ENCODE peak calls at places on chromosomes 2 and 18, in four cellular contexts. W is NCI-H2171, C is EH, Y is cardiac fibroblast. M is an unnamed sample.

GRCh38 chr2:42493885-42494433 is at the start of gene KCNG3:
- DNase-seq in W (peak; percentile 82), C (peak; percentile 46), Y (peak; percentile 51), M (peak; percentile 77)

GRCh38 chr2:150127995-150128394 is 359.5 kb downstream of the RND3 start:
- DNase-seq in W (no peak), C (peak; percentile 73), Y (peak; percentile 62), M (peak; percentile 19)

GRCh38 chr18:55435592-55435991 is 152.4 kb downstream of the TCF4 start:
- DNase-seq in W (no peak), C (peak; percentile 37), Y (no peak), M (no peak)

GRCh38 chr2:113962692-113963480 is 73.0 kb downstream of the ACTR3 start:
- DNase-seq in W (no peak), C (peak; percentile 67), Y (peak; percentile 64), M (peak; percentile 58)

GRCh38 chr2:235864311-235864710 is 303.9 kb downstream of the GBX2 start:
- DNase-seq in W (no peak), C (no peak), Y (no peak), M (no peak)

GRCh38 chr18:79410171-79410641 is 14.5 kb downstream of the NFATC1 start:
- DNase-seq in W (no peak), C (no peak), Y (no peak), M (no peak)

GRCh38 chr2:119550346-119550745 is 6.1 kb downstream of the CFAP221 start:
- DNase-seq in W (no peak), C (no peak), Y (no peak), M (no peak)

GRCh38 chr2:44843086-44843485 is 98.4 kb upstream of the SIX3 start:
- DNase-seq in W (no peak), C (no peak), Y (no peak), M (no peak)

GRCh38 chr18:79400091-79400590 is 4.4 kb downstream of the NFATC1 start:
- DNase-seq in W (no peak), C (peak; percentile 34), Y (peak; percentile 53), M (peak; percentile 91)

GRCh38 chr2:222193328-222194008 is 105.3 kb downstream of the PAX3 start:
- DNase-seq in W (no peak), C (peak; percentile 26), Y (no peak), M (peak; percentile 13)

GRCh38 chr2:10914272-10914693 is 2.5 kb downstream of the KCNF1 start:
- DNase-seq in W (no peak), C (no peak), Y (no peak), M (peak; percentile 47)

GRCh38 chr2:16204251-16204650 is 263.9 kb downstream of the MYCN start:
- DNase-seq in W (no peak), C (no peak), Y (no peak), M (no peak)

GRCh38 chr2:219122197-219122965 is 38.2 kb downstream of the NHEJ1 start:
- DNase-seq in W (no peak), C (no peak), Y (no peak), M (no peak)

GRCh38 chr18:32612651-32613050 is 142.0 kb upstream of the GAREM1 start:
- DNase-seq in W (no peak), C (no peak), Y (no peak), M (no peak)

GRCh38 chr2:168392031-168392430 is 64.0 kb upstream of the CERS6 start:
- DNase-seq in W (no peak), C (peak; percentile 4), Y (no peak), M (no peak)

GRCh38 chr18:44467718-44468117 is 213.0 kb upstream of the SETBP1 start:
- DNase-seq in W (no peak), C (no peak), Y (no peak), M (no peak)

GRCh38 chr2:2636813-2637212 is 305.7 kb upstream of the MYT1L start:
- DNase-seq in W (no peak), C (no peak), Y (no peak), M (no peak)

M was measured in GM03348.